ENCODE peak calls at places on chromosomes 2 and 18, in nine cellular contexts. One of them, this sample, is unnamed.

GRCh38 chr18:45793295-45793965 is 32.0 kb upstream of the SIGLEC15 start:
- DNase-seq in AG04450: peak; percentile 79
- DNase-seq in pancreas: no peak
- DNase-seq in BJ: peak; percentile 87
- DNase-seq in tibial nerve: no peak
- DNase-seq in brain microvascular endothelial cell: peak; percentile 68
- DNase-seq in bronchial epithelial cell: peak; percentile 100
- DNase-seq in coronary artery: peak; percentile 35
- DNase-seq in stomach: no peak
- DNase-seq in this sample: no peak

GRCh38 chr2:38013158-38013752 is 62.7 kb downstream of the CYP1B1 start:
- DNase-seq in bronchial epithelial cell: peak; percentile 89
- DNase-seq in stomach: no peak
- DNase-seq in coronary artery: no peak
- DNase-seq in AG04450: no peak
- DNase-seq in brain microvascular endothelial cell: no peak
- DNase-seq in BJ: peak; percentile 30
- DNase-seq in tibial nerve: no peak
- DNase-seq in pancreas: no peak
- DNase-seq in this sample: no peak

GRCh38 chr18:10560457-10561045 is 34.7 kb downstream of the NAPG start:
- DNase-seq in AG04450: peak; percentile 53
- DNase-seq in tibial nerve: peak; percentile 84
- DNase-seq in stomach: peak; percentile 77
- DNase-seq in pancreas: peak; percentile 79
- DNase-seq in brain microvascular endothelial cell: peak; percentile 78
- DNase-seq in BJ: no peak
- DNase-seq in coronary artery: no peak
- DNase-seq in bronchial epithelial cell: peak; percentile 60
- DNase-seq in this sample: peak; percentile 20

GRCh38 chr2:196309646-196310045 is 138.3 kb upstream of the STK17B start:
- DNase-seq in brain microvascular endothelial cell: no peak
- DNase-seq in BJ: no peak
- DNase-seq in AG04450: no peak
- DNase-seq in bronchial epithelial cell: no peak
- DNase-seq in coronary artery: no peak
- DNase-seq in tibial nerve: no peak
- DNase-seq in stomach: no peak
- DNase-seq in pancreas: no peak
- DNase-seq in this sample: no peak

GRCh38 chr2:28341208-28341891 is 51.3 kb upstream of the FOSL2 start:
- DNase-seq in pancreas: peak; percentile 48
- DNase-seq in bronchial epithelial cell: no peak
- DNase-seq in brain microvascular endothelial cell: no peak
- DNase-seq in AG04450: no peak
- DNase-seq in stomach: no peak
- DNase-seq in tibial nerve: no peak
- DNase-seq in coronary artery: no peak
- DNase-seq in BJ: no peak
- DNase-seq in this sample: no peak

GRCh38 chr18:22667616-22668422 is 250.1 kb upstream of the CTAGE1 start:
- DNase-seq in stomach: no peak
- DNase-seq in bronchial epithelial cell: peak; percentile 88
- DNase-seq in BJ: peak; percentile 45
- DNase-seq in pancreas: no peak
- DNase-seq in tibial nerve: no peak
- DNase-seq in AG04450: peak; percentile 83
- DNase-seq in coronary artery: no peak
- DNase-seq in brain microvascular endothelial cell: peak; percentile 99
- DNase-seq in this sample: peak; percentile 63

GRCh38 chr18:22563098-22563707 is 145.5 kb upstream of the CTAGE1 start:
- DNase-seq in coronary artery: no peak
- DNase-seq in brain microvascular endothelial cell: peak; percentile 91
- DNase-seq in tibial nerve: no peak
- DNase-seq in stomach: peak; percentile 40
- DNase-seq in bronchial epithelial cell: peak; percentile 89
- DNase-seq in BJ: no peak
- DNase-seq in pancreas: no peak
- DNase-seq in AG04450: peak; percentile 78
- DNase-seq in this sample: peak; percentile 71

GRCh38 chr2:230447455-230448451 is 31.8 kb downstream of the SP100 start:
- DNase-seq in bronchial epithelial cell: no peak
- DNase-seq in BJ: no peak
- DNase-seq in AG04450: no peak
- DNase-seq in tibial nerve: no peak
- DNase-seq in brain microvascular endothelial cell: no peak
- DNase-seq in stomach: no peak
- DNase-seq in coronary artery: no peak
- DNase-seq in pancreas: no peak
- DNase-seq in this sample: no peak

GRCh38 chr2:61854435-61855177 is 746 bp upstream of the FAM161A start:
- DNase-seq in brain microvascular endothelial cell: peak; percentile 97
- DNase-seq in stomach: peak; percentile 90
- DNase-seq in pancreas: peak; percentile 82
- DNase-seq in bronchial epithelial cell: peak; percentile 95
- DNase-seq in coronary artery: peak; percentile 91
- DNase-seq in tibial nerve: peak; percentile 71
- DNase-seq in AG04450: peak; percentile 92
- DNase-seq in BJ: peak; percentile 72
- DNase-seq in this sample: peak; percentile 92

GRCh38 chr18:37456873-37457272 is 108.7 kb downstream of the CELF4 start:
- DNase-seq in brain microvascular endothelial cell: no peak
- DNase-seq in stomach: no peak
- DNase-seq in tibial nerve: no peak
- DNase-seq in bronchial epithelial cell: no peak
- DNase-seq in BJ: no peak
- DNase-seq in AG04450: no peak
- DNase-seq in coronary artery: no peak
- DNase-seq in pancreas: no peak
- DNase-seq in this sample: no peak

GRCh38 chr2:175823291-175824073 is 178.6 kb downstream of the LNPK start:
- DNase-seq in pancreas: no peak
- DNase-seq in coronary artery: no peak
- DNase-seq in bronchial epithelial cell: no peak
- DNase-seq in brain microvascular endothelial cell: no peak
- DNase-seq in stomach: no peak
- DNase-seq in BJ: no peak
- DNase-seq in AG04450: no peak
- DNase-seq in tibial nerve: no peak
- DNase-seq in this sample: no peak

GRCh38 chr18:62982600-62983251 is 267.4 kb downstream of the PHLPP1 start:
- DNase-seq in coronary artery: no peak
- DNase-seq in stomach: peak; percentile 64
- DNase-seq in tibial nerve: peak; percentile 49
- DNase-seq in pancreas: no peak
- DNase-seq in BJ: no peak
- DNase-seq in brain microvascular endothelial cell: peak; percentile 33
- DNase-seq in bronchial epithelial cell: peak; percentile 41
- DNase-seq in AG04450: peak; percentile 11
- DNase-seq in this sample: no peak

GRCh38 chr2:68290825-68291224 is 28.9 kb downstream of the CNRIP1 start:
- DNase-seq in BJ: no peak
- DNase-seq in brain microvascular endothelial cell: no peak
- DNase-seq in tibial nerve: no peak
- DNase-seq in AG04450: no peak
- DNase-seq in bronchial epithelial cell: no peak
- DNase-seq in stomach: no peak
- DNase-seq in coronary artery: no peak
- DNase-seq in pancreas: no peak
- DNase-seq in this sample: no peak
- H3K4me3 ChIP-seq in BJ: no peak overlapping the region
- H3K4me3 ChIP-seq in brain microvascular endothelial cell: no peak overlapping the region
- H3K4me3 ChIP-seq in tibial nerve: no peak overlapping the region
- H3K4me3 ChIP-seq in AG04450: no peak overlapping the region
- H3K4me3 ChIP-seq in bronchial epithelial cell: no peak overlapping the region
- H3K4me3 ChIP-seq in stomach: no peak overlapping the region
- H3K4me3 ChIP-seq in coronary artery: no peak overlapping the region
- H3K4me3 ChIP-seq in pancreas: no peak overlapping the region
- H3K4me3 ChIP-seq in this sample: no peak overlapping the region

GRCh38 chr2:97663962-97664635 is at the start of gene ACTR1B:
- DNase-seq in coronary artery: peak; percentile 99
- DNase-seq in BJ: peak; percentile 92
- DNase-seq in tibial nerve: peak; percentile 96
- DNase-seq in pancreas: peak; percentile 96
- DNase-seq in stomach: peak; percentile 99
- DNase-seq in bronchial epithelial cell: peak; percentile 95
- DNase-seq in brain microvascular endothelial cell: peak; percentile 98
- DNase-seq in AG04450: peak; percentile 95
- DNase-seq in this sample: peak; percentile 93
- TF ChIP-seq CTCF in coronary artery: peak; percentile 29
- TF ChIP-seq CTCF in BJ: peak; percentile 75
- TF ChIP-seq CTCF in tibial nerve: peak; percentile 71
- TF ChIP-seq CTCF in pancreas: peak; percentile 28
- TF ChIP-seq CTCF in stomach: peak; percentile 68
- TF ChIP-seq CTCF in bronchial epithelial cell: peak; percentile 32
- TF ChIP-seq CTCF in brain microvascular endothelial cell: peak; percentile 75
- TF ChIP-seq CTCF in AG04450: peak; percentile 68
- TF ChIP-seq CTCF in this sample: peak; percentile 70

GRCh38 chr2:188524519-188525113 is 232.9 kb downstream of the GULP1 start:
- DNase-seq in bronchial epithelial cell: peak; percentile 38
- DNase-seq in AG04450: peak; percentile 36
- DNase-seq in stomach: peak; percentile 27
- DNase-seq in tibial nerve: no peak
- DNase-seq in brain microvascular endothelial cell: peak; percentile 33
- DNase-seq in pancreas: no peak
- DNase-seq in coronary artery: no peak
- DNase-seq in BJ: no peak
- DNase-seq in this sample: no peak

GRCh38 chr2:188527110-188527509 is 235.4 kb downstream of the GULP1 start:
- DNase-seq in brain microvascular endothelial cell: peak; percentile 24
- DNase-seq in tibial nerve: no peak
- DNase-seq in pancreas: no peak
- DNase-seq in bronchial epithelial cell: no peak
- DNase-seq in AG04450: no peak
- DNase-seq in coronary artery: no peak
- DNase-seq in BJ: no peak
- DNase-seq in stomach: no peak
- DNase-seq in this sample: no peak

GRCh38 chr2:188534875-188535274 is 243.2 kb downstream of the GULP1 start:
- DNase-seq in brain microvascular endothelial cell: no peak
- DNase-seq in stomach: no peak
- DNase-seq in tibial nerve: no peak
- DNase-seq in bronchial epithelial cell: no peak
- DNase-seq in AG04450: no peak
- DNase-seq in BJ: no peak
- DNase-seq in pancreas: no peak
- DNase-seq in coronary artery: no peak
- DNase-seq in this sample: no peak

GRCh38 chr2:188527701-188528100 is 236.0 kb downstream of the GULP1 start:
- DNase-seq in BJ: no peak
- DNase-seq in tibial nerve: no peak
- DNase-seq in stomach: no peak
- DNase-seq in AG04450: no peak
- DNase-seq in pancreas: no peak
- DNase-seq in brain microvascular endothelial cell: no peak
- DNase-seq in bronchial epithelial cell: no peak
- DNase-seq in coronary artery: no peak
- DNase-seq in this sample: no peak

DNA sequence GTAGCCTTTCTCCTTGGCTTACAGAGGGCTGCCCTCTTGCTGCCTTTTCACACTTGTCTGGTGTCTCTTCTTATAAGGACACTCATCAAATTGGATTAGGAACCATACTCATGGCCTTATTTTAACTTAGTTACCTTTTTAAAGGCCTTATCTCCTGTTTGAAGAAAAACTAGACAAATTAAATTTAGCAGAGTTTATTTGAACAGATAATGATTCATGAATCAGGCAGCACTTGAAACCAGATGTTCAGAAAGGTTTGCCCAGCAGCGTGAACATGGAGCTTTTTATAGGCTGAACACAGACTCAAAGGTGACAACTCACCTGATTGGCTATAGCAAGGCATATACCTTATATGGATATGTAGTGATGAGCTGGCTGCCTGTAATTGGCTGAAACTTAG is 238.0 kb downstream of the GULP1 start:
- DNase-seq in bronchial epithelial cell: no peak
- DNase-seq in brain microvascular endothelial cell: no peak
- DNase-seq in tibial nerve: no peak
- DNase-seq in AG04450: no peak
- DNase-seq in stomach: no peak
- DNase-seq in BJ: no peak
- DNase-seq in pancreas: no peak
- DNase-seq in coronary artery: no peak
- DNase-seq in this sample: no peak
- H3K4me3 ChIP-seq in bronchial epithelial cell: no peak overlapping the region
- H3K4me3 ChIP-seq in brain microvascular endothelial cell: no peak overlapping the region
- H3K4me3 ChIP-seq in tibial nerve: no peak overlapping the region
- H3K4me3 ChIP-seq in AG04450: no peak overlapping the region
- H3K4me3 ChIP-seq in stomach: no peak overlapping the region
- H3K4me3 ChIP-seq in BJ: no peak overlapping the region
- H3K4me3 ChIP-seq in pancreas: no peak overlapping the region
- H3K4me3 ChIP-seq in coronary artery: no peak overlapping the region
- H3K4me3 ChIP-seq in this sample: no peak overlapping the region

GRCh38 chr18:55783921-55784320 is 195.9 kb upstream of the TCF4 start:
- DNase-seq in tibial nerve: no peak
- DNase-seq in BJ: no peak
- DNase-seq in stomach: no peak
- DNase-seq in coronary artery: no peak
- DNase-seq in pancreas: no peak
- DNase-seq in AG04450: no peak
- DNase-seq in bronchial epithelial cell: no peak
- DNase-seq in brain microvascular endothelial cell: no peak
- DNase-seq in this sample: no peak

GRCh38 chr18:55779461-55779710 is 191.4 kb upstream of the TCF4 start:
- DNase-seq in stomach: no peak
- DNase-seq in bronchial epithelial cell: no peak
- DNase-seq in pancreas: no peak
- DNase-seq in tibial nerve: no peak
- DNase-seq in AG04450: no peak
- DNase-seq in BJ: no peak
- DNase-seq in coronary artery: no peak
- DNase-seq in brain microvascular endothelial cell: no peak
- DNase-seq in this sample: no peak

GRCh38 chr18:55780591-55781071 is 192.6 kb upstream of the TCF4 start:
- DNase-seq in tibial nerve: no peak
- DNase-seq in AG04450: no peak
- DNase-seq in pancreas: no peak
- DNase-seq in brain microvascular endothelial cell: no peak
- DNase-seq in bronchial epithelial cell: peak; percentile 47
- DNase-seq in BJ: no peak
- DNase-seq in coronary artery: no peak
- DNase-seq in stomach: no peak
- DNase-seq in this sample: no peak

GRCh38 chr18:55779711-55780590 is 192.0 kb upstream of the TCF4 start:
- DNase-seq in brain microvascular endothelial cell: no peak
- DNase-seq in pancreas: peak; percentile 69
- DNase-seq in AG04450: no peak
- DNase-seq in BJ: no peak
- DNase-seq in coronary artery: no peak
- DNase-seq in bronchial epithelial cell: no peak
- DNase-seq in stomach: no peak
- DNase-seq in tibial nerve: peak; percentile 21
- DNase-seq in this sample: no peak

GRCh38 chr18:55781481-55781957 is 193.5 kb upstream of the TCF4 start:
- DNase-seq in coronary artery: no peak
- DNase-seq in bronchial epithelial cell: peak; percentile 82
- DNase-seq in brain microvascular endothelial cell: peak; percentile 75
- DNase-seq in AG04450: no peak
- DNase-seq in pancreas: no peak
- DNase-seq in stomach: no peak
- DNase-seq in BJ: no peak
- DNase-seq in tibial nerve: no peak
- DNase-seq in this sample: no peak
- TF ChIP-seq CTCF in coronary artery: peak; percentile 20
- TF ChIP-seq CTCF in bronchial epithelial cell: peak; percentile 77
- TF ChIP-seq CTCF in brain microvascular endothelial cell: peak; percentile 92
- TF ChIP-seq CTCF in AG04450: peak; percentile 82
- TF ChIP-seq CTCF in pancreas: peak; percentile 7
- TF ChIP-seq CTCF in stomach: no peak
- TF ChIP-seq CTCF in BJ: peak; percentile 74
- TF ChIP-seq CTCF in tibial nerve: peak; percentile 62
- TF ChIP-seq CTCF in this sample: peak; percentile 79